ENCODE peak calls at places on chromosome 18, in seven cellular contexts. Y is left lung, V is MG63, B is stomach, M is aorta, O is ovary, Q is psoas muscle. R is an unnamed sample. For H3K27me3, the result is how much of the 10 kb centered on the place peaks cover.

GRCh38 chr18:23281626-23282436 is 146.5 kb downstream of the CABLES1 start:
- DNase-seq in Y (no peak), V (peak), B (no peak), M (no peak), O (no peak), Q (no peak), R (peak)

GRCh38 chr18:37701967-37702366 is 136.4 kb upstream of the CELF4 start:
- DNase-seq in Y (no peak), V (no peak), B (no peak), M (no peak), O (no peak), Q (no peak), R (no peak)

GRCh38 chr18:67145586-67146292 is 370.8 kb downstream of the DSEL start:
- DNase-seq in Y (no peak), V (no peak), B (no peak), M (no peak), O (no peak), Q (no peak), R (no peak)

GRCh38 chr18:11066038-11066437 is 83.3 kb downstream of the PIEZO2 start:
- DNase-seq in Y (no peak), V (no peak), B (no peak), M (no peak), O (no peak), Q (no peak), R (no peak)

GRCh38 chr18:76491801-76492668 is 3.0 kb downstream of the ZNF516 start:
- DNase-seq in Y (no peak), V (peak), B (peak), M (peak), O (peak), Q (peak), R (no peak)

GRCh38 chr18:7950380-7951143 is 383.4 kb downstream of the PTPRM start:
- DNase-seq in Y (no peak), V (peak), B (peak), M (no peak), O (no peak), Q (no peak), R (no peak)

GRCh38 chr18:45621068-45621511 is 5.8 kb downstream of the SLC14A2 start:
- DNase-seq in Y (no peak), V (peak), B (no peak), M (no peak), O (no peak), Q (peak), R (peak)

GRCh38 chr18:49949991-49950395 is 136.7 kb upstream of the ACAA2 start:
- DNase-seq in Y (no peak), V (no peak), B (no peak), M (no peak), O (no peak), Q (no peak), R (no peak)

GRCh38 chr18:42373584-42373983 is 418.6 kb downstream of the PIK3C3 start:
- DNase-seq in Y (no peak), V (no peak), B (no peak), M (no peak), O (no peak), Q (no peak), R (no peak)

GRCh38 chr18:51028201-51028805 is 1.7 kb upstream of the SMAD4 start:
- DNase-seq in Y (no peak), V (peak), B (no peak), M (no peak), O (no peak), Q (no peak), R (no peak)

GRCh38 chr18:49814147-49814499 is 790 bp upstream of the ACAA2 start:
- DNase-seq in Y (peak), V (peak), B (no peak), M (peak), O (peak), Q (peak), R (peak)

GRCh38 chr18:28736223-28736622 is 559.3 kb upstream of the CDH2 start:
- DNase-seq in Y (no peak), V (no peak), B (no peak), M (no peak), O (no peak), Q (no peak), R (no peak)

DNA sequence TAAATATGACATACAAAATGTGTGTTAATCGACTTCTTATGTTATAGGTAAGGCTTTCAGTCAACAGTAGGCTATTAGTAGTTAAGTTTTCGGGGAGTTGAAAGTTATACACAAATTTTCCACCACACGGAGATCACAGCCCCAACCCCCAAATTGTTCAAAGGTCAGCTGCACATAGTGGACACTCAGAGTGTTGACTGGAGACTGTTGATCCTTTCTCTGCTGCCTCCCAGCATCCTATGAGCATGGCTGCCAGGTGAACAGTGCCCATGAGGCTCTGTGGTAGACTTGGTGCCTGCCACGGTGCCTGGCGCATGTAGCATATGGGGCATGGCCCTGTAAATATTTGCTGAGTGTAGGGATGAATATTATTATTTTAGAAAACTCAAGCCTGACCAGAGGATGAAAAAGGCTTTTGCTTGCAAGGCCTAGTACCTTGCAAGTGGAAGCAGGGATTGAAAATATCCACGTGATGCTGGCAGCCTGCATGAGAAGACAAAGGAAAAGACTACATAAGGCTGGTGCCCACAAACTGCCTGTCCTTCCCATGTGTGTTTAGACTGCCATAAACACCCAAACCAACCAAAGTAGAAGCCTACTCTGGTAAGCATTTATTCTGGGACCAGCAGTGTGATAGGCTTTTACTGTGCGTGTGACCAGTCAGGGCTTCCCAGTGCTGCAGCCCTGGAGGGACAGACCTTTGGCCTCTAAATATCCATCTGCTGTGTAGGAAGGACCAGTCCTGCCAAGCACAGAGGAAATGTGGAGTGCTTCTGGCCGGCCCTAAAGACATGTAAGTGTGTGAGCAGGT is 226.1 kb downstream of the LDLRAD4 start:
- DNase-seq in Y (no peak), V (no peak), B (no peak), M (no peak), O (no peak), Q (no peak), R (no peak)
- H3K27me3 ChIP-seq in Y (under half), V (under half), B (under half), M (under half), O (under half), Q (under half), R (under half)

GRCh38 chr18:36454848-36455458 is 157.4 kb downstream of the FHOD3 start:
- DNase-seq in Y (no peak), V (no peak), B (no peak), M (no peak), O (no peak), Q (no peak), R (no peak)

GRCh38 chr18:36457683-36458082 is 160.2 kb downstream of the FHOD3 start:
- DNase-seq in Y (no peak), V (no peak), B (no peak), M (no peak), O (no peak), Q (no peak), R (no peak)

GRCh38 chr18:36455931-36456330 is 158.4 kb downstream of the FHOD3 start:
- DNase-seq in Y (no peak), V (no peak), B (no peak), M (no peak), O (no peak), Q (no peak), R (no peak)

GRCh38 chr18:36458306-36458705 is 160.8 kb downstream of the FHOD3 start:
- DNase-seq in Y (no peak), V (no peak), B (no peak), M (no peak), O (no peak), Q (no peak), R (no peak)

DNA sequence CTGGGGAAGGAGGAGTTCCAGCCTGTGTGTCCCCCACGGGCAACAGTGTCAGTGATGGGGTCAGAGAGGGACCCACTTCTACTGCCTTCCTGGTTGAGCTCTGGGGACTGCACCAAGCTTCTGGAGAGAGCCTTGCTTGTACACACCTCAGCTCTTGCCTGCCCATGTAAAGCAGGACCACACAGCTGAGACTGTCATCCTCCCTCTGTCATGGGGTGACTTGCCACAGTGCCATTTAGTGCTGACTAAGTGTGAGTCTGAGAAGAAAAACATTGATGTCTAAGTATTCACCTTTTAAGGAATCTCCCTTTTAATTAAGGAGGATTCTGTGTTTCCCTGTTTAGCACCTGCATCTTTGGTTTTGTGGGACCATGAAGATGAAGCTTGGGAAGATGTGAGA is 159.1 kb downstream of the FHOD3 start:
- DNase-seq in Y (no peak), V (no peak), B (no peak), M (no peak), O (no peak), Q (no peak), R (no peak)
- H3K27me3 ChIP-seq in Y (under half), V (under half), B (under half), M (under half), O (under half), Q (under half), R (under half)

GRCh38 chr18:79612291-79613108 is 67.1 kb upstream of the CTDP1 start:
- DNase-seq in Y (no peak), V (no peak), B (no peak), M (peak), O (no peak), Q (no peak), R (no peak)
- H3K27me3 ChIP-seq in Y (under half), V (under half), B (under half), M (under half), O (under half), Q (under half), R (under half)

GRCh38 chr18:57438669-57439616 is 3.8 kb downstream of the ONECUT2 start:
- DNase-seq in Y (no peak), V (no peak), B (no peak), M (no peak), O (no peak), Q (no peak), R (no peak)

GRCh38 chr18:57440331-57441101 is 5.3 kb downstream of the ONECUT2 start:
- DNase-seq in Y (no peak), V (no peak), B (no peak), M (peak), O (no peak), Q (no peak), R (no peak)

GRCh38 chr18:57441395-57441794 is 6.2 kb downstream of the ONECUT2 start:
- DNase-seq in Y (no peak), V (peak), B (no peak), M (no peak), O (no peak), Q (no peak), R (no peak)

GRCh38 chr18:57439617-57439975 is 4.4 kb downstream of the ONECUT2 start:
- DNase-seq in Y (no peak), V (no peak), B (no peak), M (no peak), O (no peak), Q (no peak), R (no peak)

GRCh38 chr18:57439985-57440330 is 4.8 kb downstream of the ONECUT2 start:
- DNase-seq in Y (no peak), V (no peak), B (no peak), M (no peak), O (no peak), Q (no peak), R (no peak)
- H3K27me3 ChIP-seq in Y (half or more), V (half or more), B (under half), M (under half), O (under half), Q (half or more), R (half or more)

GRCh38 chr18:54849683-54850082 is 21.4 kb downstream of the RAB27B start:
- DNase-seq in Y (no peak), V (no peak), B (no peak), M (no peak), O (no peak), Q (no peak), R (no peak)
- H3K27me3 ChIP-seq in Y (under half), V (under half), B (under half), M (under half), O (under half), Q (under half), R (under half)

GRCh38 chr18:74465775-74466174 is 8.7 kb upstream of the DIPK1C start:
- DNase-seq in Y (no peak), V (no peak), B (no peak), M (no peak), O (no peak), Q (no peak), R (no peak)
- H3K27me3 ChIP-seq in Y (under half), V (under half), B (under half), M (under half), O (under half), Q (under half), R (under half)

GRCh38 chr18:47247833-47248609 is 3.4 kb downstream of the SKOR2 start:
- DNase-seq in Y (no peak), V (no peak), B (no peak), M (no peak), O (no peak), Q (no peak), R (no peak)

GRCh38 chr18:47248610-47249343 is 2.7 kb downstream of the SKOR2 start:
- DNase-seq in Y (no peak), V (no peak), B (no peak), M (no peak), O (no peak), Q (no peak), R (no peak)

GRCh38 chr18:47251289-47252120 is at the start of gene SKOR2:
- DNase-seq in Y (no peak), V (no peak), B (no peak), M (no peak), O (no peak), Q (no peak), R (no peak)

GRCh38 chr18:47250415-47251046 is 929 bp downstream of the SKOR2 start:
- DNase-seq in Y (no peak), V (no peak), B (no peak), M (no peak), O (no peak), Q (no peak), R (no peak)

DNA sequence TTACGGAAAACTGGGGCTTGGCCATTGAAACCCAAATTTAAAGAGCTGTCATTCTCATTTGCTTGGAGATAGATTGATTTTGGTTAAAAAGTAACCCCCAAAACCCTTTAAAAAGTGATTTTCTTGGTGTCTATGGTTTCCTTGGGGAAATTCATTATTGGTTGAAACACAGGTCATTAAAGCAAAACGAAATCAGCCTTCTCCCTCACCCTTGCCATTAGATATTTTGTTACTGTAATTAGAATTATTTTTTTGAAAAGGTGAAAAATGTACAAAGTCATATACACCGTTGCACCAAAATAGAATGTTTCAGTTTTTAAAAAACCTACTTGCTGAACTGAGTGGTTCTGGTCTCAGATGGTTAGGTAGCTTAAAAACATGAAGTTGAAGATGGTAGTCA is 1.9 kb downstream of the SKOR2 start:
- DNase-seq in Y (no peak), V (no peak), B (no peak), M (no peak), O (no peak), Q (no peak), R (no peak)
- H3K27me3 ChIP-seq in Y (half or more), V (half or more), B (under half), M (under half), O (under half), Q (under half), R (half or more)

DNA sequence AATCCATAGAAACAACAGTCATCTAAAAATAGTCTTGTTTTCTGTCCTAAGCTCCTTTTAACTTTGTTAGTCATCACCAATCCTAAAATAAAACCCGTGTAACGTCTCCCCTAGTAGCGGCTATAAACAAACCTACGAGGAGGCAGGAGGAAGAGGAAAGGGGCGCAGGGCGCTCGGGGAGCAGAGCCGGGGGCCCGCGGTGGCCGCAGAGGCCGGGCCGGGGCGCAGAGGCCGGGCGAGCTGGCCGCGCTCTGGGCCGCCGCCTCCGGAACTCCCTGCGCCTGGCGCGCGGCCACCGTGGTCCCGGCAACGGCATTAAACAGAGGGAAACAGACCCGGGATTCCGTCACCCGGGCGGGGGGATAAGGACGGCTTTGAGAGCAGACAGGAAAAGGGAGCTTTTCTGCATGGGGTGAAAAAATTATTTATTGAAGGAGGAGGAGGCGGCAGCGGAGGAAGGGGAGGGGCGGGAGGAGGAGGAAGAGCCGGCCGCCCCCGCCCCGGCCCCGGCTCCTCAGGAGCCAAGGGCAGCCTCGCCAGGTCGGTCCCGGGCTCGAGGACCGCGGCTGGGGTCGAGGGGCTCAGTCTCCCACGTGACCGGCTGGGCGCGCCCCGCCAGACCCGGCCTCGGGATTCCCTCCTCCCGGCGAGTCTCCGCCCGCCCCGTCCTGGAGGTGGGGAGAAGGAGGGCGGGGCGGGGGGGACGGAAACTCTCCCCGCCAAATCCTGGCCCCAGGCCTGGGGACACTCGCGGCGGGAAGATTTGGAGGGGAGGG is 1.9 kb upstream of the NFATC1 start:
- DNase-seq in Y (peak), V (peak), B (peak), M (peak), O (peak), Q (peak), R (peak)
- H3K27me3 ChIP-seq in Y (under half), V (under half), B (under half), M (under half), O (under half), Q (under half), R (under half)

DNA sequence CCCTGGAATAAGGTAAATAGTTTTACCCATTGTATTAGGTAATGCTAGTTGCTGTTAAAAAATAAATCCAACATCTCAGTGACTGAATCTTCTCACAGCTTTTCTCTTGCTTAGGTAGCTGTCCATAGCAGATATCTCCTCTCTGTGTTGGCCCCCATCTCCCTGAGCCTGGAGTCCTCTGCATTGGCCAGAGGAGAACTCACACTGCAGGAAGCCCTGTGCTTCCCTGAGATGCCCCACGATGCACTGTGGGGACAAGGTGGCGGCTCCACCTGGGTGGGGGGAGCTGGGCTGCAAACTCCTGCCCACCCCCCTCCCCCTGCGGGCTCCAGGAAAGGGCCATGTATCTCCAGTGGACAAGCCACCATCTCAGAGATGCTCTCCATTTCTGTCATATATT is 80.4 kb upstream of the SALL3 start:
- DNase-seq in Y (no peak), V (no peak), B (no peak), M (no peak), O (no peak), Q (no peak), R (no peak)
- H3K27me3 ChIP-seq in Y (under half), V (under half), B (under half), M (under half), O (under half), Q (under half), R (under half)

DNA sequence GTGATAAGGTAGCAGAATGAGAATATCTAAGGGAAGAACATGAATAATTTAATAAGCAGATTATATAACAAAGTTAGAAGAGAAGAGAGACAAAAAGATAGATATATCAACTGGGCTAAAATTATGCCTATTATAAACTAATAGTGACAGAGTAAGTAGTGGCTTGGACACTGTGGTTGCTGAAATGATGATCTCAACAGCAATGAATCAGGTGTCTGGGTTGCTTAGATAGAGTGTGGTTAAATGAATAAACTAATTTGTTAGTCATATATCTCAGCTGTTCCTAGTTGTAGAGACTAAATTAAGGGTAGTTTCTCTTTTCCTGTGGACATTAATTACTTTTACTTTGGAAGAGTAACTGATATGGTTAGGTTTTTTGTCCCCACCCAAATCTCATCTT is 1485.4 kb upstream of the CELF4 start:
- DNase-seq in Y (no peak), V (no peak), B (no peak), M (no peak), O (no peak), Q (no peak), R (no peak)
- H3K27me3 ChIP-seq in Y (under half), V (under half), B (under half), M (under half), O (under half), Q (under half), R (under half)

R was measured in SJSA1.